ENCODE peak calls at places on chromosomes 7 and 10, in five cellular contexts. S is tibial artery, T is A549, R is upper lobe of right lung, J is cardiac muscle cell. M is an unnamed sample.
A peak's percentile ranks its signal among the peaks of the same experiment; 100 is the strongest.

GRCh38 chr10:110636932-110637557 is 7.1 kb upstream of the RBM20 start:
- DNase-seq in R (no peak), T (no peak), J (peak; percentile 77), S (no peak), M (no peak)

GRCh38 chr7:36971515-36972139 is 247.3 kb upstream of the AOAH start:
- DNase-seq in R (no peak), T (peak; percentile 26), J (no peak), S (no peak), M (peak; percentile 85)

GRCh38 chr7:115635876-115636275 is 394.7 kb downstream of the TFEC start:
- DNase-seq in S (no peak), T (no peak), J (no peak), R (no peak), M (no peak)

GRCh38 chr7:155769701-155770100 is 42.6 kb downstream of the SHH start:
- DNase-seq in T (no peak), S (no peak), R (no peak), J (no peak), M (no peak)

GRCh38 chr7:131186816-131187215 is 140.9 kb upstream of the MKLN1 start:
- DNase-seq in J (no peak), S (no peak), T (no peak), R (no peak), M (no peak)

GRCh38 chr10:396535-397220 is 261.4 kb downstream of the ZMYND11 start:
- DNase-seq in S (peak; percentile 61), R (no peak), J (no peak), T (no peak), M (no peak)

GRCh38 chr10:80487791-80488538 is 33.9 kb downstream of the TSPAN14 start:
- DNase-seq in R (peak; percentile 83), T (no peak), S (peak; percentile 69), J (no peak), M (no peak)

GRCh38 chr10:132516771-132517725 is 20.5 kb upstream of the INPP5A start:
- DNase-seq in J (peak; percentile 97), R (peak; percentile 92), S (peak; percentile 99), T (peak; percentile 81), M (peak; percentile 89)

GRCh38 chr10:71285180-71285545 is 33.9 kb upstream of the SLC29A3 start:
- DNase-seq in S (no peak), J (peak; percentile 61), T (peak; percentile 39), R (no peak), M (peak; percentile 80)

GRCh38 chr10:12559578-12560178 is 210.3 kb downstream of the CAMK1D start:
- DNase-seq in S (no peak), R (no peak), J (no peak), T (no peak), M (no peak)

GRCh38 chr7:132455306-132455705 is 121.0 kb downstream of the PLXNA4 start:
- DNase-seq in J (no peak), S (no peak), R (no peak), T (no peak), M (no peak)

GRCh38 chr10:78934499-78934898 is 134.3 kb upstream of the ZMIZ1 start:
- DNase-seq in J (no peak), T (no peak), S (no peak), R (peak; percentile 40), M (no peak)

GRCh38 chr7:39746162-39746782 is 122.9 kb downstream of the RALA start:
- DNase-seq in R (peak; percentile 72), J (peak; percentile 76), T (peak; percentile 74), S (peak; percentile 82), M (peak; percentile 80)

DNA sequence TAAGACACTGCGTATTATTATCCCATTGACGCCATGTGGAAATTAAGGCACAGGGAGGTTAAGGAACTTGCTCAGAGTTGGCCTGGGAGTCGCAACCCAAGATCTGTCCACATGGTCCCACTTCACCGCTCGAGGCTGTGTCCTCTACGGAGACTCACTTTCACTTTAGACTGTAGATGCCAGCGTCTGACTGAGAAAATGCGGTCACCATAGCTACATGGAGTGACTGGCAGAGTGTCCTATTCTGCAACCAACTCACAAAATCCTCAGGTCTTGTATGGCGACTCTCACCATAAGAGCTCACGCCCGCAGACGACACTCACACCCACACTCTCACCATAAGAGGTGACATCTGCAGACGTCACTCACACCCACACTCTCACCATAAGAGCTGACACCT is 257.9 kb downstream of the PTPRN2 start:
- DNase-seq in J (no peak), R (no peak), S (no peak), T (no peak), M (no peak)
- H3K9me3 ChIP-seq in J (no peaks in the 10 kb centered on the region), R (no peaks in the 10 kb centered on the region), S (no peaks in the 10 kb centered on the region), T (peaks cover 12% of the 10 kb centered on the region), M (peaks cover 7% of the 10 kb centered on the region)

GRCh38 chr10:28293238-28294168 is 9.4 kb downstream of the MPP7 start:
- DNase-seq in J (no peak), R (no peak), S (no peak), T (no peak), M (no peak)
- H3K9me3 ChIP-seq in J (no peaks in the 10 kb centered on the region), R (no peaks in the 10 kb centered on the region), S (no peaks in the 10 kb centered on the region), T (no peaks in the 10 kb centered on the region), M (no peaks in the 10 kb centered on the region)

GRCh38 chr7:158273138-158273651 is 314.4 kb downstream of the PTPRN2 start:
- DNase-seq in T (no peak), J (no peak), R (peak; percentile 51), S (peak; percentile 35), M (no peak)
- H3K9me3 ChIP-seq in T (no peaks in the 10 kb centered on the region), J (no peaks in the 10 kb centered on the region), R (no peaks in the 10 kb centered on the region), S (no peaks in the 10 kb centered on the region), M (no peaks in the 10 kb centered on the region)

DNA sequence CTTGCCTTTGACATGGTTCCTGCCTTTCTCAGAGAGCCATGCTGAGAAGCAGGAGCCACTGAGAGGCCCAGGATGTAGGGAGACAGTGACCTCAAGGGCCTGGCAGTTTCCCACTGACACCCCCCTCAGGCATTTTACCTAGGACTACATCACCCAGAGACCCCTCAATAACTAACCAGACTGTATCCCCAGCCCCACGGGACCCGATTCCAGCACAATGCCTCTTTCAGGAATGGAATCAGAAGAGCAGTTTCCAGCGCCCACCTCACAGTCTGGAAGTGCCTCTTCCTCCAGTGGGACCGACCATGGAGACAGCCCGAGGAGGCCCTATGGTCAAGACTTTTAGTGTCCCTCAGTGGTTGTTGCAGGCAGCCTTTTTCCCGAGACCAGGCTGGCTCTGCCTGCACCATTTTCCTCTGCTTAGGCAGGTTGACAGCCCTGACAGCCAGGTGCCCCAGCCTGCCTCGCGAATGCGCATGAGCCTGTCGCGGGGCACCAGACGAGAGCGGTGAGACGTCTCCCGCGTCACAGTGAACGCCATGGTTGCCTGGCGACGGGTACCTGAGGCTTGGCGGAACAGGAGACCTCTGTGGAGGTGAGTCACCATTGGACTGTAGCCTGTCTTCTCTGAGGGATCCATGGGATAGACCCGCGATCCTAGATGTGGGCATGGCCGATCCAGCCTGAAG is 28.4 kb upstream of the ZNF273 start:
- DNase-seq in R (no peak), J (no peak), T (no peak), S (peak; percentile 42), M (peak; percentile 8)
- H3K9me3 ChIP-seq in R (no peaks in the 10 kb centered on the region), J (no peaks in the 10 kb centered on the region), T (peaks cover 18% of the 10 kb centered on the region), S (no peaks in the 10 kb centered on the region), M (peaks cover 17% of the 10 kb centered on the region)

GRCh38 chr7:4079366-4079765 is 602.7 kb upstream of the FOXK1 start:
- DNase-seq in S (no peak), T (no peak), R (no peak), J (no peak), M (no peak)

GRCh38 chr7:4077980-4078379 is 604.1 kb upstream of the FOXK1 start:
- DNase-seq in S (no peak), R (no peak), T (no peak), J (no peak), M (no peak)

GRCh38 chr7:4080954-4081353 is 601.1 kb upstream of the FOXK1 start:
- DNase-seq in T (no peak), S (no peak), J (no peak), R (no peak), M (no peak)

GRCh38 chr7:4078580-4078979 is 603.5 kb upstream of the FOXK1 start:
- DNase-seq in T (no peak), J (no peak), R (no peak), S (no peak), M (no peak)

GRCh38 chr7:4080013-4080412 is 602.1 kb upstream of the FOXK1 start:
- DNase-seq in S (no peak), R (no peak), T (no peak), J (no peak), M (no peak)
- H3K9me3 ChIP-seq in S (no peaks in the 10 kb centered on the region), R (no peaks in the 10 kb centered on the region), T (peaks cover 3% of the 10 kb centered on the region), J (no peaks in the 10 kb centered on the region), M (no peaks in the 10 kb centered on the region)

GRCh38 chr10:23194471-23194965 is 2.4 kb downstream of the PTF1A start:
- DNase-seq in S (no peak), T (no peak), R (no peak), J (no peak), M (no peak)
- H3K9me3 ChIP-seq in S (no peaks in the 10 kb centered on the region), T (no peaks in the 10 kb centered on the region), R (no peaks in the 10 kb centered on the region), J (no peaks in the 10 kb centered on the region), M (peaks cover 7% of the 10 kb centered on the region)

GRCh38 chr10:130357226-130357625 is 221.0 kb downstream of the GLRX3 start:
- DNase-seq in J (no peak), T (no peak), R (no peak), S (no peak), M (no peak)
- H3K9me3 ChIP-seq in J (no peaks in the 10 kb centered on the region), T (no peaks in the 10 kb centered on the region), R (no peaks in the 10 kb centered on the region), S (no peaks in the 10 kb centered on the region), M (no peaks in the 10 kb centered on the region)

GRCh38 chr7:138739859-138740258 is 38.7 kb upstream of the SVOPL start:
- DNase-seq in S (no peak), J (no peak), R (no peak), T (no peak), M (no peak)
- H3K9me3 ChIP-seq in S (no peaks in the 10 kb centered on the region), J (no peaks in the 10 kb centered on the region), R (no peaks in the 10 kb centered on the region), T (no peaks in the 10 kb centered on the region), M (no peaks in the 10 kb centered on the region)

M was measured in Caco-2.